ENCODE peak calls at places on chromosome X, in six cellular contexts. F is colonic mucosa; K is Panc1; U is lower lobe of right lung; M is transverse colon; P is CD4-positive, CD25-positive, alpha-beta regulatory T cell. X is an unnamed sample.

GRCh38 chrX:17737707-17738001 is 361 bp downstream of the SCML1 start:
- DNase-seq in K (no peak), P (no peak), U (no peak), F (no peak), M (no peak), X (no peak)

GRCh38 chrX:123340691-123341090 is 156.6 kb downstream of the GRIA3 start:
- DNase-seq in P (no peak), M (no peak), U (no peak), F (no peak), K (no peak), X (no peak)

GRCh38 chrX:17535229-17535628 is 160.2 kb downstream of the NHS start:
- DNase-seq in F (peak), P (no peak), M (peak), U (no peak), K (no peak), X (no peak)

GRCh38 chrX:71545364-71545763 is 12.5 kb downstream of the OGT start:
- DNase-seq in P (no peak), F (no peak), U (no peak), M (peak), K (no peak), X (no peak)

GRCh38 chrX:120144178-120144844 is 14.1 kb upstream of the RHOXF2 start:
- DNase-seq in U (no peak), K (no peak), M (no peak), P (no peak), F (no peak), X (no peak)

GRCh38 chrX:118164138-118164537 is 47.5 kb upstream of the KLHL13 start:
- DNase-seq in P (no peak), U (no peak), M (no peak), K (no peak), F (no peak), X (no peak)

GRCh38 chrX:42846741-42847140 is 68.8 kb upstream of the PPP1R2C start:
- DNase-seq in U (no peak), K (no peak), F (no peak), P (no peak), M (no peak), X (no peak)

GRCh38 chrX:57651169-57651919 is 28.7 kb downstream of the NLRP2B start:
- DNase-seq in K (no peak), M (no peak), U (no peak), P (no peak), F (no peak), X (no peak)

GRCh38 chrX:106728337-106728736 is 1.8 kb downstream of the RNF128 start:
- DNase-seq in P (no peak), U (no peak), M (no peak), F (no peak), K (no peak), X (no peak)

GRCh38 chrX:9182041-9182440 is 148.1 kb upstream of the FAM9B start:
- DNase-seq in F (no peak), P (no peak), K (no peak), M (no peak), U (no peak), X (no peak)

GRCh38 chrX:153380691-153381090 is 20.5 kb downstream of the PNMA6E start:
- DNase-seq in F (no peak), M (no peak), U (no peak), K (no peak), P (no peak), X (no peak)

GRCh38 chrX:18900401-18900976 is 83.4 kb downstream of the PHKA2 start:
- DNase-seq in F (no peak), U (no peak), K (no peak), M (no peak), P (no peak), X (no peak)

GRCh38 chrX:153049093-153049492 is 7.2 kb upstream of the PNMA3 start:
- DNase-seq in U (no peak), P (no peak), F (no peak), K (no peak), M (no peak), X (no peak)

GRCh38 chrX:150161092-150161672 is 201.9 kb upstream of the MAMLD1 start:
- DNase-seq in F (no peak), U (no peak), P (no peak), K (no peak), M (no peak), X (no peak)

GRCh38 chrX:44621088-44621487 is 78.4 kb upstream of the FUNDC1 start:
- DNase-seq in P (no peak), F (peak), M (peak), K (no peak), U (no peak), X (no peak)

GRCh38 chrX:153336128-153336894 is 2.4 kb downstream of the ZNF275 start:
- DNase-seq in F (no peak), K (no peak), P (no peak), M (no peak), U (no peak), X (no peak)

GRCh38 chrX:118726887-118727685 is at the start of gene IL13RA1:
- DNase-seq in K (peak), U (peak), P (no peak), F (peak), M (peak), X (no peak)

GRCh38 chrX:119411959-119412358 is 12.8 kb downstream of the SLC25A43 start:
- DNase-seq in U (no peak), K (no peak), P (no peak), F (no peak), M (no peak), X (no peak)

GRCh38 chrX:154411322-154411980 is at the start of gene TAFAZZIN:
- DNase-seq in P (peak), M (peak), K (no peak), U (peak), F (peak), X (no peak)

GRCh38 chrX:17814557-17814956 is 46.5 kb downstream of the RAI2 start:
- DNase-seq in F (no peak), U (no peak), M (no peak), P (no peak), K (no peak), X (no peak)

GRCh38 chrX:39602226-39602625 is 495.5 kb downstream of the BCOR start:
- DNase-seq in F (no peak), K (no peak), U (no peak), P (no peak), M (no peak), X (no peak)

GRCh38 chrX:67780694-67781109 is 236.9 kb downstream of the AR start:
- DNase-seq in U (peak), M (peak), K (no peak), F (peak), P (no peak), X (no peak)

GRCh38 chrX:337331-337831 is 18.8 kb upstream of the GTPBP6 start:
- DNase-seq in U (peak), M (no peak), F (no peak), K (no peak), P (no peak), X (no peak)

GRCh38 chrX:130539721-130540321 is 138.0 kb downstream of the RBMX2 start:
- DNase-seq in K (peak), U (peak), P (peak), M (peak), F (peak), X (peak)

GRCh38 chrX:41558531-41558930 is 111.4 kb downstream of the NYX start:
- DNase-seq in P (peak), U (no peak), F (no peak), M (no peak), K (no peak), X (no peak)

DNA sequence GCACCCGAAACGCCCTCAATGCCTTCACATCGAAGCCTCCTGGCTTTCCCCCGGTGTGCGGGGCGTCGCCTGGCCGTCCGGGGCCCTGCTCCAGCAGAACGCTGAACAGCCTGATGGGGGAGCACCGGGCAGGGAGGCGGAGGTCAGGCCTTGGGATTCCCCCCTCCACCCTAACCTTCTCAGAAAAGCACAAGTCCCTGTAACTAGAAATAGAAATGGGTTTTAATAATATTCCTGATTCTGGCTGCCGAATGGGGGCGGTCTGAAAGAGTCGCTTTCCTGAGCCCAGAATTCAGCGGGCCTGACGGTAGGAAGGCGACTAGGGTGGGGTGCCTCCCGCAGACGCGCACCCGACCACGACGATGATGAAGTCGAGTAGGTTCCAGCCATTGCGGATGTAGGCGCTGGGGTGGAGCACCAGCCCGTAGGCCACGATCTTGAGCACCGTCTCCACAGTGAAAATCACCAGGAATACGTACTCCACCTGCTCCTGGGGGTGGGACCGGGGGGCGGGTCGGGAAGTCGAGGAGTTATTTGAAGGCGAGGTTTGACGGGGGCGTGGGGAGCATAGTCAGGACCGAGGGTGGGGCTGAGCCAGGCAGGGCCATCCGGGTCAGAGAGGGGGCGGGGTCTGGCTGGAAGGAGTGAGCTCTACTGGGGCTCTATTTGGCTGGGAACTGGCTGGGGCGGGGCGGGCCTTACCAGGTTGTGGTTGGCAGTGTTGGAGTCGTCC is 2.5 kb downstream of the CACNA1F start:
- DNase-seq in F (peak), M (peak), P (peak), K (no peak), U (peak), X (no peak)
- H3K4me3 ChIP-seq in F (peak), M (peak), P (no peak), K (no peak), U (peak), X (peak)

GRCh38 chrX:97416461-97416860 is 532.8 kb downstream of the RPA4 start:
- DNase-seq in U (no peak), M (no peak), P (no peak), K (no peak), F (no peak), X (no peak)
- H3K4me3 ChIP-seq in U (no peak), M (no peak), P (no peak), K (no peak), F (no peak), X (no peak)

DNA sequence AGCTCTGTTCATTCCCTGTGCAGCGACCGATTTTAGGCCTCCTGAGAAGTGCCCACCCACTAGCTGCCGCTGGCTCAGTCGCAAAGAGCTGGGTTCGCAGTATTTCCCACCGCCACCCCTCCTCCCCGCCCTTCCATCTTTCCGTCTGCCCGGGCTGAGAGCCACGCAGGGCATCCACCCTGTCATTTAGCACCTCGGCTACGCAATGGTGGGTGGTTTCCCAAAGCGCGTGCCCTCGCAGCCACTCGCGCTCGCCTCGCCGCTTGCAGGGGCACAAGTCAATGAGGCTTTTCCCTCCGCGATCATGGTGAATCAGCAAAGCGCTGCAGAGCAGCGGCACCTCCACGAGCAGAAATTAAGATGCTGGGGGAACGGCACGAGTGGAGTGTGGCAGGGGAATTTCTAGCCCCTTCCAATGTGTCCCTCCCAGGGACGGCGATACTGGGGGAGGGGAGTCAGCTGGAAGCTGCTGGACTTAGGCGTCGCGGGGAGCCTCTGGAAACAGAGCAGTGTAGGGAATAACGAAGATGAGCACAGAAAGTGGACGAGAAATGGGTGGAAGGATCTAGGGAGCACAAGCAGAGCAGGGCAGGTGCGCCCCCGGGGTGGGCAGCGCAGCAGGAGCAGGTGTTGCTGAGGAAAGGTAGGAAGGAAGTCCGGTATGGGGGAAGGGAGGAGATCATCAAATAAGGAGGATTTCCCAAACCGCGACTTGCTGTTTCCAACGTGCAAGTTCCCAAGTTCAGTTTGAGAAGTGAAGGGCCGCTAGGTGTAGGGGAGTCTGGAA is 2.4 kb upstream of the PTCHD1 start:
- DNase-seq in U (no peak), M (peak), P (no peak), K (no peak), F (no peak), X (no peak)
- H3K4me3 ChIP-seq in U (peak), M (peak), P (no peak), K (peak), F (no peak), X (no peak)

DNA sequence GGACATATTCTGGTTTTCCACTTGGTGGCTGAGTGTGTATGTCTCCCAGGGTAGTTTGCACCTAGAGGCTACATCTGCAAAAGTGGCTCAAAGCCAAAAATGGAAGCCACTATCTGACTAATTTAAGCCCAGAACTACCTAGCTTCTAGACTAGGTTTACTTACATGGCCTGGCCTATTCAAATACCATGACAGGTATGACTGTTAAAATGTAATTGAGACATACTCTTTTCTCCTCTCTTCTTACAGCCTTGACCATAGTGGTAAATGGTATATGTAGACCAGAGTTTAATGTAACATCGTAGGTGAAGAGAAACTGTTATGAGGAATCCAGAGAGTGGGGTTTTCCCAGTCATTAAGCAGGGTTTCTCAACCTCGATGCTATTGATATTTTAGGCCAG is 2.6 kb upstream of the TRPC5 start:
- DNase-seq in M (no peak), U (no peak), K (no peak), F (no peak), P (no peak), X (no peak)
- H3K4me3 ChIP-seq in M (no peak), U (no peak), K (no peak), F (no peak), P (no peak), X (no peak)